ENCODE peak calls at places on chromosomes 13 and 19, in four cellular contexts. D is AG04450, W is PC-3, P is adrenal gland. L is an unnamed sample.

GRCh38 chr13:46270416-46270815 is 58.7 kb downstream of the LRRC63 start:
- DNase-seq in D (no peak), W (no peak), P (no peak), L (no peak)

GRCh38 chr19:45311640-45312039 is 11.0 kb downstream of the CKM start:
- DNase-seq in D (no peak), W (no peak), P (no peak), L (no peak)

GRCh38 chr19:16315825-16316505 is 8.7 kb upstream of the KLF2 start:
- DNase-seq in D (peak; percentile 98), W (peak; percentile 44), P (peak; percentile 79), L (peak; percentile 77)

GRCh38 chr13:106915146-106915545 is 347.2 kb upstream of the ARGLU1 start:
- DNase-seq in D (no peak), W (no peak), P (no peak), L (no peak)

GRCh38 chr13:43339843-43340550 is 316.6 kb downstream of the DNAJC15 start:
- DNase-seq in D (no peak), W (no peak), P (no peak), L (no peak)

GRCh38 chr19:55369651-55370304 is 485 bp downstream of the IL11 start:
- DNase-seq in D (peak; percentile 42), W (peak; percentile 72), P (no peak), L (peak; percentile 43)

GRCh38 chr13:111552891-111553637 is 232.6 kb downstream of the TEX29 start:
- DNase-seq in D (no peak), W (no peak), P (no peak), L (no peak)

GRCh38 chr13:30735025-30735967 is at the start of gene ALOX5AP:
- DNase-seq in D (no peak), W (no peak), P (no peak), L (no peak)

GRCh38 chr19:23160766-23161165 is 43.9 kb downstream of the ZNF730 start:
- DNase-seq in D (no peak), W (no peak), P (no peak), L (no peak)

GRCh38 chr19:46133101-46133627 is 8.7 kb upstream of the IGFL3 start:
- DNase-seq in D (peak; percentile 96), W (peak; percentile 58), P (peak; percentile 35), L (peak; percentile 68)

GRCh38 chr13:21175656-21176194 is 627 bp downstream of the SKA3 start:
- DNase-seq in D (no peak), W (no peak), P (no peak), L (no peak)

GRCh38 chr13:98523455-98524102 is 53.3 kb downstream of the STK24 start:
- DNase-seq in D (no peak), W (no peak), P (no peak), L (no peak)
- H3K4me3 ChIP-seq in D (no peak overlapping the region), W (no peak overlapping the region), P (no peak overlapping the region), L (no peak overlapping the region)

GRCh38 chr13:83221256-83221655 is 661.0 kb downstream of the SLITRK1 start:
- DNase-seq in D (no peak), W (peak; percentile 41), P (no peak), L (peak; percentile 6)
- H3K9me3 ChIP-seq in D (no peaks in the 10 kb centered on the region), W (no peaks in the 10 kb centered on the region), P (no peaks in the 10 kb centered on the region), L (peaks cover 2% of the 10 kb centered on the region)

GRCh38 chr19:53962887-53963435 is at the start of gene CACNG8:
- DNase-seq in D (no peak), W (no peak), P (no peak), L (no peak)

GRCh38 chr19:53961523-53962345 is 1.0 kb upstream of the CACNG8 start:
- DNase-seq in D (no peak), W (no peak), P (no peak), L (peak; percentile 54)

GRCh38 chr19:53959176-53959757 is 3.5 kb upstream of the CACNG8 start:
- DNase-seq in D (no peak), W (no peak), P (no peak), L (no peak)

GRCh38 chr19:53960187-53960586 is 2.5 kb upstream of the CACNG8 start:
- DNase-seq in D (no peak), W (no peak), P (no peak), L (no peak)

GRCh38 chr19:53960886-53961285 is 1.9 kb upstream of the CACNG8 start:
- DNase-seq in D (no peak), W (no peak), P (no peak), L (no peak)
- H3K27me3 ChIP-seq in D (peaks cover 38% of the 10 kb centered on the region), W (peaks cover 77% of the 10 kb centered on the region), P (peaks cover 33% of the 10 kb centered on the region), L (peaks cover 18% of the 10 kb centered on the region)

GRCh38 chr13:90444232-90444631 is 903.3 kb upstream of the MIR17HG start:
- DNase-seq in D (no peak), W (no peak), P (no peak), L (no peak)

GRCh38 chr13:90447034-90447734 is 900.3 kb upstream of the MIR17HG start:
- DNase-seq in D (no peak), W (peak; percentile 39), P (no peak), L (no peak)

GRCh38 chr13:90443268-90443667 is 904.2 kb upstream of the MIR17HG start:
- DNase-seq in D (no peak), W (peak; percentile 54), P (no peak), L (no peak)

GRCh38 chr13:90447735-90448103 is 899.8 kb upstream of the MIR17HG start:
- DNase-seq in D (no peak), W (peak; percentile 64), P (no peak), L (no peak)

GRCh38 chr13:90445179-90445578 is 902.3 kb upstream of the MIR17HG start:
- DNase-seq in D (peak; percentile 79), W (peak; percentile 88), P (peak; percentile 41), L (peak; percentile 83)
- H3K4me3 ChIP-seq in D (no peak overlapping the region), W (no peak overlapping the region), P (no peak overlapping the region), L (no peak overlapping the region)

GRCh38 chr19:40565355-40565754 is 11.3 kb upstream of the SHKBP1 start:
- DNase-seq in D (no peak), W (no peak), P (no peak), L (no peak)
- H3K9me3 ChIP-seq in D (peaks cover 3% of the 10 kb centered on the region), W (no peaks in the 10 kb centered on the region), P (no peaks in the 10 kb centered on the region), L (no peaks in the 10 kb centered on the region)

L was measured in MG63.